ENCODE peak calls at places on chromosomes 5 and 9, in four cellular contexts. B is astrocyte of the spinal cord, W is H1, N is gastrocnemius medialis. F is an unnamed sample.

GRCh38 chr9:80326105-80326504 is 754.3 kb downstream of the TLE4 start:
- DNase-seq in B (peak), W (no peak), N (no peak), F (no peak)

GRCh38 chr5:179113143-179113530 is 53.0 kb downstream of the ZNF354C start:
- DNase-seq in B (no peak), W (no peak), N (no peak), F (no peak)

GRCh38 chr5:173499471-173500212 is 116.8 kb downstream of the BOD1 start:
- DNase-seq in B (no peak), W (no peak), N (peak), F (no peak)

GRCh38 chr5:151086905-151087360 is 6.1 kb upstream of the TNIP1 start:
- DNase-seq in B (no peak), W (no peak), N (no peak), F (peak)

GRCh38 chr5:163564321-163564924 is 59.0 kb downstream of the MAT2B start:
- DNase-seq in B (peak), W (peak), N (no peak), F (peak)

GRCh38 chr5:126540631-126541030 is 54.4 kb downstream of the ALDH7A1 start:
- DNase-seq in B (no peak), W (peak), N (no peak), F (no peak)

GRCh38 chr5:12624776-12625560 is 720.7 kb upstream of the CTNND2 start:
- DNase-seq in B (no peak), W (no peak), N (no peak), F (no peak)

GRCh38 chr5:91032125-91032524 is 351.0 kb downstream of the ARRDC3 start:
- DNase-seq in B (no peak), W (no peak), N (no peak), F (no peak)

GRCh38 chr5:148849461-148849860 is 23.1 kb downstream of the ADRB2 start:
- DNase-seq in B (no peak), W (no peak), N (no peak), F (no peak)

GRCh38 chr9:19967567-19968459 is 179.0 kb upstream of the SLC24A2 start:
- DNase-seq in B (no peak), W (no peak), N (no peak), F (no peak)

GRCh38 chr9:80885894-80886293 is 803.5 kb downstream of the TLE1 start:
- DNase-seq in B (no peak), W (no peak), N (no peak), F (no peak)

GRCh38 chr5:116992681-116993080 is 418.1 kb upstream of the SEMA6A start:
- DNase-seq in B (no peak), W (no peak), N (no peak), F (no peak)

GRCh38 chr5:10927605-10928004 is 166.6 kb upstream of the DAP start:
- DNase-seq in B (no peak), W (no peak), N (no peak), F (no peak)

DNA sequence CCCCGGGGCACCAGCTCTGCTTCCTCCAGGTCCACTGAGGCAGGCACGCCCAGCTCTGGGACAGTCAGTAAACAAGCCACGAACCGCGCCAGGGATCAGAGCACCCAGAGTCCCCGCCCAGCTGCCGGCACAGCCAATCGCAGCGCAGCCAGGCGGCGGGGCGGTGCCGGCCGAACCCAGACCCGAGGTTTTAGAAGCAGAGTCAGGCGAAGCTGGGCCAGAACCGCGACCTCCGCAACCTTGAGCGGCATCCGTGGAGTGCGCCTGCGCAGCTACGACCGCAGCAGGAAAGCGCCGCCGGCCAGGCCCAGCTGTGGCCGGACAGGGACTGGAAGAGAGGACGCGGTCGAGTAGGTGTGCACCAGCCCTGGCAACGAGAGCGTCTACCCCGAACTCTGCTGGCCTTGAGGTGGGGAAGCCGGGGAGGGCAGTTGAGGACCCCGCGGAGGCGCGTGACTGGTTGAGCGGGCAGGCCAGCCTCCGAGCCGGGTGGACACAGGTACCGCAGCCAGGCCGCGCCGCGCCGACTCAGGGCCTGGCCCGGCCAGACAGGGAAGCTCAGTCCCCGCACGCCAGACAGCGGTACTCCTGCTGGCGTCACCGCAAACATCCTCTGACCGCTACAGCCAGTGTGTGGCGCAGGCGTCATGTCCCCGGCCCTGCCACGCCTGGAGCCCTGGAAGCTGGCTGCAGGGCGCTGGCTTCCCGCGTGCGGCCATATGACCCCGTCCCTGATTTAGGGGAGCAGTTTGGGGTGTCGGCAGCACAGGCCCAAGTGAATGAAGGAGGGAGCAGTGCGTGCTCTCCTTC is at the start of gene CTSL:
- DNase-seq in B (peak), W (peak), N (peak), F (peak)
- TF ChIP-seq CTCF in B (peak), W (peak), N (peak), F (peak)

GRCh38 chr9:127746959-127747569 is 12.0 kb upstream of the TOR2A start:
- DNase-seq in B (no peak), W (no peak), N (no peak), F (no peak)
- TF ChIP-seq CTCF in B (peak), W (peak), N (no peak), F (no peak)

DNA sequence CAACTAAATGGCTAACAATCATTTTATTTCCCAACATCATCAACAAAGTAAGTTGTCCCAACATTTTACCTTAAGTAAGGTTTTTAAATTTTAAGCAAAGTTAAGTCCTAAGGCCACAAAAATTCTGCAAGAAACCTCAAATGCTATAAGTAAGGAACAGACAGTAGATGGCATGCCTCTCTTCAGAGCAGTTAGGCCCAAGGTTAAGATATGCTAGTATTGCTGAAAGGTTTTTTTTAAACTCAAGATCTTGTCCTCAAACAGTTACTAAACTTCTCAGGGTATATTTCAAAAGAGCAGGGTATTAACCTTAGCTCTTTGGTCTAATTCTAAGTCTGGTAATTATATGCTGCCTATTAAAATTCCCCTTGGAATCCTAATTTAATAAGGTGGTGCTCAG is 35.1 kb downstream of the PJA2 start:
- DNase-seq in B (no peak), W (no peak), N (no peak), F (no peak)
- TF ChIP-seq CTCF in B (peak), W (no peak), N (no peak), F (no peak)

GRCh38 chr5:104739905-104740304 is 1177.3 kb upstream of the NUDT12 start:
- DNase-seq in B (no peak), W (no peak), N (no peak), F (no peak)
- TF ChIP-seq CTCF in B (no peak), W (no peak), N (no peak), F (no peak)

GRCh38 chr9:91421022-91421765 is 2.4 kb downstream of the NFIL3 start:
- DNase-seq in B (peak), W (peak), N (no peak), F (peak)
- TF ChIP-seq CTCF in B (peak), W (peak), N (peak), F (no peak)

GRCh38 chr5:14366763-14367162 is 214.8 kb upstream of the OTULINL start:
- DNase-seq in B (no peak), W (no peak), N (no peak), F (no peak)

GRCh38 chr5:14362511-14362910 is 219.1 kb upstream of the OTULINL start:
- DNase-seq in B (no peak), W (no peak), N (no peak), F (no peak)

GRCh38 chr5:14365831-14366435 is 215.7 kb upstream of the OTULINL start:
- DNase-seq in B (peak), W (no peak), N (no peak), F (no peak)

GRCh38 chr5:14364096-14364495 is 217.5 kb upstream of the OTULINL start:
- DNase-seq in B (no peak), W (no peak), N (no peak), F (no peak)

GRCh38 chr5:14364576-14365472 is 216.8 kb upstream of the OTULINL start:
- DNase-seq in B (no peak), W (peak), N (no peak), F (peak)
- TF ChIP-seq CTCF in B (peak), W (peak), N (peak), F (peak)

GRCh38 chr9:12815895-12816294 is 41.1 kb downstream of the LURAP1L start:
- DNase-seq in B (no peak), W (no peak), N (no peak), F (no peak)

GRCh38 chr9:12814877-12815237 is 40.0 kb downstream of the LURAP1L start:
- DNase-seq in B (no peak), W (no peak), N (no peak), F (no peak)

GRCh38 chr9:12813533-12813932 is 38.7 kb downstream of the LURAP1L start:
- DNase-seq in B (no peak), W (no peak), N (no peak), F (no peak)

GRCh38 chr9:12812710-12813109 is 37.9 kb downstream of the LURAP1L start:
- DNase-seq in B (peak), W (no peak), N (no peak), F (no peak)

DNA sequence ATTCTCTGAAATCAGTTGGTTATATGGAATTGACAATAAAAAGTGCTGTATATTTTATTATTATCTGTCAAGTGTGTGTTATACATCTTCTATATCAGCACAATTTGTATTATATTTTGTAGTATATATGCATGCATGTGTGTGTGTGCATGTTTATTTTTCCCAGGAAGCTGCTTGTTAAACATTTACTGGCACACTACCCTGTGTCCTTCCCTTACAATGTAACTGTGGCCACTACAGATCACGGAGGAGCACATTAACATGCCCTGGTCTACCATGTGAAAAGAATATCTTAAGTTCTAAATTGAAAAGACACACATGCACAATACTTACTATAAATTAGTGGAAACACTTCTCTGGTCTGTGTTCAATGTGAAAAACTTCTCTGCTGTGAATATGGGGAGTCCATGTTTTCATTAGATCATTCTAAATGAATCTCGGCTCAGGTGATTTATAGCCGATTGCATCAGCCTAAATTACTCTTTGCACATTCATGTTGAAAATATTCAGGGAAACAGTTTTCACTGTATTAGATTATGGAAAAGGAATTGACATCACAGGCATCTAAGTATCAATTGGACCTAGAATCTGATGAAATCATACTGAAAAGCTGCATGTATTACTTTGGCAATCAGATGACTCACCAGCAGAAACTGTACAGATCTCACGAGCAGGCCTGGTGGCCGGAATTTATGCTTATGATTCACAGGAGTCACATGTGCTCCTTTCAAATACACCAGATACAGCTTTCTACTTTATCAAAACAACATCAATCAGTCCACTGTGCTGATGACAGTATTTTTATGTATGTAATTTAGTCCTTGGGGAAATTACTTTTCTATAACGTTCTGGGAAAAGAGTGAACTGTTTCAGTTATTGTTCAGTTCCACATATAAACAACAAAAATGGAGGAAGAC is 39.4 kb downstream of the LURAP1L start:
- DNase-seq in B (peak), W (no peak), N (peak), F (peak)
- TF ChIP-seq CTCF in B (peak), W (no peak), N (peak), F (no peak)

GRCh38 chr5:78060421-78060820 is 234.1 kb downstream of the AP3B1 start:
- DNase-seq in B (peak), W (no peak), N (no peak), F (no peak)

GRCh38 chr5:78065073-78065472 is 229.4 kb downstream of the AP3B1 start:
- DNase-seq in B (no peak), W (peak), N (no peak), F (no peak)

GRCh38 chr5:78063495-78063894 is 231.0 kb downstream of the AP3B1 start:
- DNase-seq in B (no peak), W (no peak), N (no peak), F (no peak)

GRCh38 chr5:78062645-78063044 is 231.9 kb downstream of the AP3B1 start:
- DNase-seq in B (no peak), W (no peak), N (no peak), F (no peak)

DNA sequence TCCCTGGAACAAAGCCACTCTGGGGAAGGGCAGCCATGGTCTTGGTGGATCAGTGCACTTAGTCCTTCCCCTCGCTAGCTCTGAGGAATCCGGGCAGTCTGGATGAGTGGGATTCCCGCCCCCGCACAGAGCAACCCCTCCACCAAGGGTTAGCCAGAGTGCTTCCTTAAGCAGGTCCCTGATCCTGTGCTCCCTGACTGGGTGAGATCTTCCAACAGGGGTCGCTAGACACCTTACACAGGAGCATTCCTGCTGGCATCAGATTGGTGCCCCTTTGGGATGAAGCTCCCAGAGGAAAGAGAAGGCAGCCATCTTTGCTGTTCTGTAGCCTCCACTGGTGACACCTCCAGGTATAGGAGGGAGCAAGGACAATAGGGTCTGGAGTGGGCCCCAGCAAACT is 228.8 kb downstream of the AP3B1 start:
- DNase-seq in B (no peak), W (peak), N (no peak), F (no peak)
- TF ChIP-seq CTCF in B (no peak), W (peak), N (no peak), F (no peak)

GRCh38 chr5:42228279-42228678 is 195.0 kb upstream of the GHR start:
- DNase-seq in B (no peak), W (no peak), N (no peak), F (no peak)
- TF ChIP-seq CTCF in B (no peak), W (no peak), N (no peak), F (no peak)

F was measured in Calu3.